ENCODE peak calls at places on chromosomes 13 and 19, in six cellular contexts. Y, X, J, Z, E and I are unnamed samples.

GRCh38 chr19:34943861-34944573 is 17.3 kb downstream of the ZNF30 start:
- DNase-seq in Y (no peak), X (no peak), J (no peak), Z (no peak), E (no peak), I (no peak)

GRCh38 chr19:35307990-35308389 is 16.0 kb downstream of the MAG start:
- DNase-seq in Y (no peak), X (no peak), J (no peak), Z (no peak), E (no peak), I (no peak)

GRCh38 chr19:45322311-45322710 is 364 bp downstream of the CKM start:
- DNase-seq in Y (no peak), X (no peak), J (no peak), Z (no peak), E (no peak), I (no peak)

GRCh38 chr19:55113570-55114039 is 3.8 kb downstream of the PPP1R12C start:
- DNase-seq in Y (peak), X (no peak), J (peak), Z (peak), E (peak), I (peak)

GRCh38 chr13:112510002-112510780 is 77.8 kb downstream of the TUBGCP3 start:
- DNase-seq in Y (no peak), X (no peak), J (peak), Z (peak), E (peak), I (peak)

GRCh38 chr13:54226866-54227265 is 1198.3 kb downstream of the OLFM4 start:
- DNase-seq in Y (no peak), X (no peak), J (no peak), Z (no peak), E (no peak), I (no peak)

GRCh38 chr19:1102407-1103106 is 1.2 kb upstream of the GPX4 start:
- DNase-seq in Y (peak), X (peak), J (peak), Z (peak), E (no peak), I (peak)

GRCh38 chr19:38849746-38850230 is at the start of gene HNRNPL:
- DNase-seq in Y (no peak), X (peak), J (no peak), Z (no peak), E (no peak), I (no peak)

GRCh38 chr19:50639121-50640112 is at the start of gene SYT3:
- DNase-seq in Y (no peak), X (no peak), J (peak), Z (peak), E (peak), I (peak)

GRCh38 chr13:71219671-71220070 is 647.3 kb downstream of the DACH1 start:
- DNase-seq in Y (no peak), X (no peak), J (no peak), Z (no peak), E (no peak), I (no peak)

GRCh38 chr13:83378901-83379300 is 503.4 kb downstream of the SLITRK1 start:
- DNase-seq in Y (no peak), X (no peak), J (no peak), Z (no peak), E (no peak), I (no peak)

GRCh38 chr19:5343848-5344247 is 3.2 kb upstream of the PTPRS start:
- DNase-seq in Y (no peak), X (no peak), J (no peak), Z (no peak), E (no peak), I (no peak)